ENCODE peak calls at places on chromosomes 2 and 18, in six cellular contexts. O is progenitor cell of endocrine pancreas, C is neural progenitor cell, Z is nephron progenitor cell, A is uterus, K is stomach. G is an unnamed sample.
A peak's percentile ranks its signal among the peaks of the same experiment; 100 is the strongest.

GRCh38 chr2:38708900-38709321 is 42.2 kb downstream of the SRSF7 start:
- DNase-seq in O (no peak), C (no peak), Z (no peak), A (no peak), K (no peak), G (no peak)

GRCh38 chr18:40046596-40046995 is 1908.4 kb upstream of the PIK3C3 start:
- DNase-seq in O (no peak), C (no peak), Z (no peak), A (no peak), K (no peak), G (no peak)

GRCh38 chr2:20496069-20496468 is 49.2 kb downstream of the RHOB start:
- DNase-seq in O (no peak), C (no peak), Z (no peak), A (no peak), K (no peak), G (no peak)

GRCh38 chr2:47022399-47022798 is 106.8 kb upstream of the MCFD2 start:
- DNase-seq in O (no peak), C (no peak), Z (no peak), A (no peak), K (no peak), G (no peak)

GRCh38 chr18:48476550-48476917 is 62.3 kb upstream of the CTIF start:
- DNase-seq in O (no peak), C (no peak), Z (no peak), A (no peak), K (no peak), G (no peak)

GRCh38 chr2:79271456-79271855 is 111.9 kb upstream of the REG3A start:
- DNase-seq in O (no peak), C (no peak), Z (no peak), A (no peak), K (no peak), G (no peak)

GRCh38 chr18:50614838-50615237 is 55.0 kb downstream of the MAPK4 start:
- DNase-seq in O (no peak), C (no peak), Z (no peak), A (no peak), K (no peak), G (no peak)

GRCh38 chr2:54642684-54643430 is 80.6 kb upstream of the EML6 start:
- DNase-seq in O (no peak), C (no peak), Z (no peak), A (no peak), K (no peak), G (no peak)

GRCh38 chr2:66962625-66963207 is 434.4 kb upstream of the ETAA1 start:
- DNase-seq in O (no peak), C (peak; percentile 24), Z (peak; percentile 38), A (peak; percentile 40), K (no peak), G (no peak)

GRCh38 chr2:134301099-134301970 is 47.5 kb downstream of the MGAT5 start:
- DNase-seq in O (no peak), C (no peak), Z (no peak), A (no peak), K (no peak), G (no peak)

GRCh38 chr18:32920796-32921787 is 148.3 kb upstream of the KLHL14 start:
- DNase-seq in O (no peak), C (no peak), Z (no peak), A (no peak), K (no peak), G (no peak)

GRCh38 chr18:58862404-58862803 is 2.3 kb upstream of the ZNF532 start:
- DNase-seq in O (no peak), C (peak; percentile 47), Z (no peak), A (no peak), K (no peak), G (no peak)

GRCh38 chr2:102112692-102113665 is 29.6 kb upstream of the IL1R1 start:
- DNase-seq in O (no peak), C (no peak), Z (no peak), A (no peak), K (no peak), G (no peak)

GRCh38 chr2:72744049-72744448 is 81.8 kb downstream of the EXOC6B start:
- DNase-seq in O (no peak), C (no peak), Z (no peak), A (no peak), K (no peak), G (no peak)

GRCh38 chr2:228869601-228870264 is 401.4 kb downstream of the PID1 start:
- DNase-seq in O (no peak), C (no peak), Z (no peak), A (no peak), K (no peak), G (no peak)

GRCh38 chr2:105771841-105772240 is 27.1 kb downstream of the NCK2 start:
- DNase-seq in O (no peak), C (peak; percentile 31), Z (no peak), A (no peak), K (no peak), G (no peak)

GRCh38 chr2:212284166-212284565 is 254.4 kb downstream of the ERBB4 start:
- DNase-seq in O (no peak), C (peak; percentile 56), Z (no peak), A (no peak), K (no peak), G (no peak)

GRCh38 chr2:234305846-234306245 is 191.0 kb downstream of the ARL4C start:
- DNase-seq in O (no peak), C (no peak), Z (no peak), A (no peak), K (no peak), G (no peak)

GRCh38 chr2:168002021-168002553 is 245.3 kb downstream of the STK39 start:
- DNase-seq in O (no peak), C (peak; percentile 51), Z (no peak), A (no peak), K (no peak), G (no peak)

GRCh38 chr2:181788883-181789555 is 102.5 kb upstream of the ITPRID2 start:
- DNase-seq in O (no peak), C (no peak), Z (no peak), A (no peak), K (no peak), G (no peak)

GRCh38 chr2:54942373-54942772 is 107.9 kb downstream of the RTN4 start:
- DNase-seq in O (no peak), C (no peak), Z (no peak), A (no peak), K (no peak), G (no peak)

GRCh38 chr18:61350578-61350977 is 17.3 kb downstream of the CDH20 start:
- DNase-seq in O (no peak), C (no peak), Z (no peak), A (no peak), K (no peak), G (no peak)

GRCh38 chr2:31429759-31430438 is 15.4 kb upstream of the XDH start:
- DNase-seq in O (no peak), C (no peak), Z (no peak), A (no peak), K (no peak), G (no peak)

GRCh38 chr2:184322615-184323014 is 275.7 kb upstream of the ZNF804A start:
- DNase-seq in O (no peak), C (no peak), Z (no peak), A (no peak), K (no peak), G (no peak)

GRCh38 chr18:35582899-35583558 is 1.5 kb downstream of the GALNT1 start:
- DNase-seq in O (no peak), C (peak; percentile 48), Z (peak; percentile 11), A (no peak), K (no peak), G (no peak)

GRCh38 chr18:78826631-78827030 is 153.0 kb upstream of the SALL3 start:
- DNase-seq in O (no peak), C (no peak), Z (no peak), A (no peak), K (no peak), G (no peak)

GRCh38 chr2:148615446-148615845 is 29.1 kb upstream of the EPC2 start:
- DNase-seq in O (no peak), C (no peak), Z (no peak), A (no peak), K (no peak), G (no peak)

GRCh38 chr2:44713170-44713569 is 228.3 kb upstream of the SIX3 start:
- DNase-seq in O (no peak), C (no peak), Z (no peak), A (no peak), K (no peak), G (no peak)

GRCh38 chr2:38665854-38666577 is at the start of gene GALM:
- DNase-seq in O (peak; percentile 75), C (peak; percentile 93), Z (peak; percentile 86), A (peak; percentile 85), K (peak; percentile 82), G (peak; percentile 53)

GRCh38 chr2:73920577-73921545 is 5.8 kb upstream of the DGUOK start:
- DNase-seq in O (no peak), C (peak; percentile 84), Z (peak; percentile 67), A (peak; percentile 25), K (peak; percentile 49), G (no peak)
- TF ChIP-seq CTCF in O (peak; percentile 28), C (peak; percentile 56), Z (peak; percentile 25), A (no peak), K (no peak), G (no peak)

DNA sequence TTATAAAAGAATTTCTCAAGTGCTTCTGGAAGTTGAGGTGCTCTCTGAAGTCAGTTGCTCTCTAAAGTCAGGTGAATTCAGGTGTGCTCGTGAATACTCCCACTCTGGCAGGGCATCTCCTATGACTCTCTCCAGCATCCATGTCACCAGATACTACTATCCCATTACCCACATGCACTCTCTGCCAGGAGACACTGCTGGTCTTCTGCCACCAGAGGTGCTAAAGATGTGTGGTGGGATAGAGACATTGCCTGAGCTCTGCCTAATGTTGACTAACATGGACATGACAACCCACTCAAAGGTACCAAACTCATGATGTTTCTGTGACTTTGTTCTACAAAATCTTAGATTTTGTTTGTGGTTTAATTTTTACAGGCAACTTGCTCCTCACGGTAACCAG is 106.4 kb upstream of the HNRNPA3 start:
- DNase-seq in O (no peak), C (no peak), Z (no peak), A (no peak), K (no peak), G (no peak)
- TF ChIP-seq CTCF in O (no peak), C (peak; percentile 30), Z (no peak), A (no peak), K (no peak), G (no peak)

GRCh38 chr18:24018299-24018910 is 3.9 kb downstream of the TTC39C start:
- DNase-seq in O (no peak), C (no peak), Z (no peak), A (no peak), K (no peak), G (no peak)

GRCh38 chr18:24014062-24014985 is at the start of gene TTC39C:
- DNase-seq in O (peak; percentile 51), C (peak; percentile 75), Z (peak; percentile 73), A (peak; percentile 81), K (peak; percentile 67), G (peak; percentile 82)

GRCh38 chr18:24015897-24016631 is 1.5 kb downstream of the TTC39C start:
- DNase-seq in O (no peak), C (peak; percentile 19), Z (no peak), A (no peak), K (no peak), G (no peak)

GRCh38 chr18:24014986-24015896 is 687 bp downstream of the TTC39C start:
- DNase-seq in O (no peak), C (peak; percentile 68), Z (peak; percentile 54), A (peak; percentile 59), K (peak; percentile 47), G (no peak)

GRCh38 chr18:24016643-24017042 is 2.1 kb downstream of the TTC39C start:
- DNase-seq in O (no peak), C (no peak), Z (no peak), A (no peak), K (no peak), G (no peak)
- TF ChIP-seq CTCF in O (peak; percentile 40), C (peak; percentile 36), Z (peak; percentile 25), A (no peak), K (no peak), G (no peak)

GRCh38 chr18:468841-469796 is 31.4 kb downstream of the COLEC12 start:
- DNase-seq in O (no peak), C (no peak), Z (no peak), A (no peak), K (no peak), G (no peak)
- TF ChIP-seq CTCF in O (no peak), C (no peak), Z (no peak), A (no peak), K (no peak), G (no peak)

G was measured in CD4-positive, alpha-beta T cell.